ENCODE peak calls at places on chromosomes 12 and 14, in four cellular contexts. P is K562, M is H1, A is HepG2. H is an unnamed sample.

GRCh38 chr12:50924439-50925341 is 27.7 kb upstream of the HIGD1C start:
- DNase-seq in P (peak; percentile 84), M (peak; percentile 63), A (peak; percentile 89), H (peak; percentile 76)

GRCh38 chr12:117563706-117564105 is 202.3 kb upstream of the NOS1 start:
- DNase-seq in P (no peak), M (no peak), A (no peak), H (no peak)

GRCh38 chr12:125021096-125021495 is 27.7 kb downstream of the BRI3BP start:
- DNase-seq in P (no peak), M (no peak), A (no peak), H (no peak)

GRCh38 chr12:49934505-49934904 is 16.0 kb upstream of the AQP2 start:
- DNase-seq in P (no peak), M (no peak), A (no peak), H (no peak)

GRCh38 chr12:52259850-52260249 is 14.6 kb upstream of the KRT86 start:
- DNase-seq in P (no peak), M (no peak), A (no peak), H (no peak)

GRCh38 chr14:30210630-30211029 is 283.0 kb upstream of the PRKD1 start:
- DNase-seq in P (no peak), M (no peak), A (no peak), H (no peak)

GRCh38 chr12:78143717-78144116 is 313.0 kb downstream of the NAV3 start:
- DNase-seq in P (no peak), M (no peak), A (no peak), H (no peak)

GRCh38 chr12:52061470-52062166 is 8.2 kb upstream of the ATG101 start:
- DNase-seq in P (no peak), M (no peak), A (peak; percentile 91), H (no peak)

GRCh38 chr14:59333668-59334067 is 131.5 kb downstream of the GPR135 start:
- DNase-seq in P (no peak), M (no peak), A (peak; percentile 40), H (no peak)

GRCh38 chr14:102493096-102493495 is 16.5 kb downstream of the ANKRD9 start:
- DNase-seq in P (no peak), M (no peak), A (no peak), H (no peak)

GRCh38 chr14:64510825-64511679 is 6.5 kb downstream of the ZBTB1 start:
- DNase-seq in P (peak; percentile 23), M (peak; percentile 75), A (peak; percentile 64), H (no peak)

GRCh38 chr14:75283162-75283883 is 4.7 kb downstream of the FOS start:
- DNase-seq in P (peak; percentile 17), M (no peak), A (peak; percentile 54), H (no peak)

GRCh38 chr14:22276913-22277816 is 311.9 kb downstream of the DAD1 start:
- DNase-seq in P (peak; percentile 6), M (no peak), A (peak; percentile 46), H (no peak)

GRCh38 chr14:39094515-39094914 is 8.5 kb downstream of the SEC23A start:
- DNase-seq in P (no peak), M (no peak), A (no peak), H (no peak)

DNA sequence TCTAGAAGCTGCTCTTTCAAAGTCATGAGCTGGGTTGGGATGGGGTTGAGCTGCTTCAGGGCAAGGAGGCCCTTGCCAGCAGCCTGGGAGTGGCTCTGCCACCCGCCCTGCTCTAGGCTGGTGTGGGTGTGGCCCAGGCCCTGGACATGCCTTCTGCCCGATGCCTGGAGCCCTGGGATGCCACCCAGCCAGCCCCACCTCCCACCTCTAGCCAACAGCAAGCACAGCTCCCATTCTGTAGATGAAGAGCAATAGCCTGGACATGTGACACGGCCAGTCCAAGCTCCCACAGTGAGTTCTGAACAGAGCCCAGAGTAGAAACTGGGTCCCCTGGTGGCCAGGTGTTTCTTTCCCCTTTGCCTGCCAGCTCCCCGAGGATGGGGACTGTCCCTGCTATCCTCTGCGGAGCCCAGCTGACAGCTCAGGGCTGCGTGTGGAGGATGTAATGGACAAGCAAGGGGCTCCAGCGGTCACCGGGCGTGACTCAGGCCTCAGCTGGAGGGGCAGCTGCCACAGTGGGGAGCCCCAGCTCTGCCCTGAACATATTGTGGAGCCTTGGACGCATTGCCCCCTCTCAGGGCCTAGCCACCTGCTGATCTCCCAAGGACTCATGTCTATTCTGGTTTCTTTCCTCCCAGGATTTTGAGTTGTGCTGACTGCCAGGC is 165.2 kb downstream of the TSPAN9 start:
- DNase-seq in P (no peak), M (no peak), A (peak; percentile 21), H (no peak)
- TF ChIP-seq ATF2 in P (no peak), M (no peak), A (no peak), H (no peak)

DNA sequence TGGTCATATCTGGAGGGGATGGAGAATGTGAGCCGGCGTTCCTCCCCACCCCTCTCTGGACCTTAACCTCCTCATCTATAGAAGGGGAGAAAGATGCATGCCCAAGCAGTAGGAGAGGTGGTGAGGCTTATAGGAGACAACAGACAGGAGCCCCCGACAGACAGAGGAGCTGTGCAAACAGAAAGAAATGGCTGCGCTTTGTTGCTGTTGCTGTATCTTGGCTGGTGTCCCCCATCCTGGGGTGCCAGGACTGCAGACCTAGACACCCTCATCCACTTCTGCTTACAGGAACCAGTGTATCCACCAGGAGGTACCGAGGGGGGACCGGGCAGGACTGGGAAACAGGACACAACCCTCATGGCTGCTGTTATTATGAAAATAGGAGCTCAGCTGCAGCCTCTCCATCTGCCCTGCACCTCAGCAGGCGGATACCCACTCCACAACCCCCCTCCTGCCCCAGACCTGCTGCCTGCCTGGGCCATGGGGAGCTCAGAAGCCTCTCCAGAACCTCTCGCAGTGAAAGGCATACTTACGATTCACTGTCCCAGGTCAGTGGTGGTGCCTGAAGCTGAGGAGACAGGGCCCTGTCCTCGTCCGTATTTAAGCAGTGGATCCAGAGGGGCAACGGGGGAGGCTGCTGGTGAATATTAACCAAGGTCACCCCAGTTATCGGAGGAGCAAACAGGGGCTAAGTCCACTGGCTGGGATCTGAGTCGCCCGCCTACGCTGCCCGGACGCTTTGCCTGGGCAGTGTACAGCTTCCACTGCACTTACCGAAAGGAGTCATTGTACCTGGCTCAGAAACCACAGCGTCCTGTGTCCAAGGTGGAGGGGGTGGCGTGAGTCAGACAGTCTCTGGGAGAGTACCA is at the start of gene SERPINA1:
- DNase-seq in P (no peak), M (no peak), A (peak; percentile 96), H (no peak)
- H3K4me1 ChIP-seq in P (no peaks in the 10 kb centered on the region), M (peaks cover 3% of the 10 kb centered on the region), A (peaks cover 81% of the 10 kb centered on the region), H (no peaks in the 10 kb centered on the region)

GRCh38 chr14:51533877-51534553 is 117.7 kb upstream of the FRMD6 start:
- DNase-seq in P (no peak), M (no peak), A (no peak), H (no peak)
- TF ChIP-seq ATF2 in P (no peak), M (no peak), A (no peak), H (no peak)

GRCh38 chr12:96193725-96194571 is at the start of gene ELK3:
- DNase-seq in P (peak; percentile 89), M (peak; percentile 61), A (peak; percentile 50), H (no peak)
- H3K4me1 ChIP-seq in P (peaks cover 14% of the 10 kb centered on the region), M (no peaks in the 10 kb centered on the region), A (peaks cover 22% of the 10 kb centered on the region), H (peaks cover 30% of the 10 kb centered on the region)

H was measured in GM12878.